ENCODE peak calls at places on chromosomes 3 and 15, in seven cellular contexts. C is ELR; D is HTR-8/SVneo; G is AG04450; E is effector memory CD8-positive, alpha-beta T cell; U is pancreas; A is right atrium auricular region. M is an unnamed sample.

GRCh38 chr3:157443873-157444770 is 7.5 kb downstream of the PTX3 start:
- DNase-seq in G (no peak), D (no peak), U (no peak), E (no peak), A (no peak), C (no peak), M (no peak)

GRCh38 chr3:9897408-9898372 is 5.0 kb upstream of the IL17RE start:
- DNase-seq in E (no peak), U (peak), A (no peak), C (peak), G (no peak), D (no peak), M (no peak)

GRCh38 chr3:122893282-122893681 is 98.4 kb downstream of the SLC49A4 start:
- DNase-seq in D (no peak), C (peak), E (no peak), A (no peak), G (no peak), U (no peak), M (no peak)

GRCh38 chr3:53156368-53156834 is 4.6 kb upstream of the PRKCD start:
- DNase-seq in D (no peak), C (no peak), U (peak), A (no peak), E (no peak), G (no peak), M (no peak)

GRCh38 chr15:63783441-63783840 is 50.3 kb downstream of the HERC1 start:
- DNase-seq in C (no peak), U (no peak), D (no peak), A (no peak), E (no peak), G (no peak), M (no peak)

GRCh38 chr3:152969557-152970300 is 134.8 kb downstream of the P2RY1 start:
- DNase-seq in D (no peak), A (no peak), C (peak), E (no peak), G (no peak), U (no peak), M (no peak)

GRCh38 chr15:62999923-63000484 is 42.5 kb upstream of the TPM1 start:
- DNase-seq in G (no peak), C (no peak), U (no peak), D (no peak), A (no peak), E (no peak), M (no peak)

GRCh38 chr3:193261970-193262369 is 20.9 kb downstream of the PLAAT1 start:
- DNase-seq in E (no peak), A (no peak), D (no peak), G (no peak), U (no peak), C (no peak), M (no peak)

GRCh38 chr3:98259707-98260106 is 4.3 kb upstream of the OR5H6 start:
- DNase-seq in G (no peak), E (no peak), D (no peak), C (peak), A (no peak), U (no peak), M (no peak)

GRCh38 chr3:87145553-87145952 is 81.6 kb upstream of the CHMP2B start:
- DNase-seq in C (peak), G (no peak), A (no peak), D (no peak), U (no peak), E (no peak), M (no peak)

GRCh38 chr15:80072285-80072684 is 12.8 kb downstream of the ZFAND6 start:
- DNase-seq in C (peak), U (no peak), G (peak), A (no peak), E (no peak), D (peak), M (no peak)

GRCh38 chr3:56801151-56801596 is 575 bp downstream of the ARHGEF3 start:
- DNase-seq in E (no peak), A (no peak), U (peak), G (no peak), D (no peak), C (no peak), M (no peak)

GRCh38 chr3:9398715-9399708 is 1.6 kb downstream of the SETD5 start:
- DNase-seq in U (no peak), D (peak), A (no peak), C (peak), E (peak), G (no peak), M (no peak)

GRCh38 chr3:82311901-82312300 is 550.5 kb upstream of the GBE1 start:
- DNase-seq in C (peak), A (no peak), G (no peak), U (no peak), E (no peak), D (no peak), M (no peak)

GRCh38 chr3:188950832-188951489 is 220.8 kb upstream of the TPRG1 start:
- DNase-seq in E (no peak), G (peak), A (peak), C (peak), U (peak), D (peak), M (peak)

GRCh38 chr15:75809986-75810750 is 33.1 kb upstream of the UBE2Q2 start:
- DNase-seq in U (no peak), G (no peak), C (peak), A (no peak), D (peak), E (no peak), M (no peak)

GRCh38 chr15:83320831-83321230 is 36.4 kb upstream of the BNC1 start:
- DNase-seq in C (peak), G (no peak), D (no peak), U (no peak), A (no peak), E (no peak), M (no peak)

GRCh38 chr3:184710870-184711365 is 946 bp downstream of the MAGEF1 start:
- DNase-seq in G (no peak), C (peak), D (no peak), U (no peak), A (peak), E (no peak), M (no peak)

GRCh38 chr3:106018929-106019328 is 150.1 kb upstream of the CBLB start:
- DNase-seq in D (no peak), E (no peak), G (no peak), C (no peak), A (no peak), U (no peak), M (no peak)

GRCh38 chr3:36542186-36542585 is 161.9 kb downstream of the STAC start:
- DNase-seq in G (no peak), E (no peak), D (no peak), A (no peak), U (no peak), C (no peak), M (no peak)

GRCh38 chr3:70615286-70615685 is 302.8 kb upstream of the MDFIC2 start:
- DNase-seq in A (no peak), D (no peak), C (no peak), G (no peak), E (no peak), U (no peak), M (no peak)

GRCh38 chr3:14222900-14223594 is 44.4 kb downstream of the LSM3 start:
- DNase-seq in A (no peak), U (no peak), C (no peak), G (no peak), E (no peak), D (no peak), M (peak)

GRCh38 chr3:149646181-149646766 is 11.6 kb downstream of the WWTR1 start:
- DNase-seq in E (no peak), U (no peak), A (no peak), G (no peak), C (peak), D (no peak), M (no peak)

GRCh38 chr3:143502101-143502500 is 346.2 kb downstream of the SLC9A9 start:
- DNase-seq in U (no peak), A (no peak), G (no peak), D (no peak), E (no peak), C (no peak), M (no peak)

GRCh38 chr15:55282284-55282833 is 7.3 kb downstream of the RAB27A start:
- DNase-seq in E (no peak), U (no peak), D (no peak), A (no peak), C (peak), G (no peak), M (no peak)

GRCh38 chr15:85380860-85381535 is 595 bp downstream of the AKAP13 start:
- DNase-seq in C (peak), A (no peak), U (peak), G (no peak), D (peak), E (peak), M (no peak)

GRCh38 chr15:47846911-47847310 is 129.6 kb downstream of the SEMA6D start:
- DNase-seq in D (no peak), G (no peak), E (no peak), C (no peak), A (no peak), U (no peak), M (no peak)

GRCh38 chr15:53976844-53977392 is 1.3 kb upstream of the UNC13C start:
- DNase-seq in D (no peak), C (no peak), U (no peak), E (no peak), A (no peak), G (no peak), M (no peak)

GRCh38 chr3:31833391-31834165 is 147.5 kb downstream of the OSBPL10 start:
- DNase-seq in C (no peak), G (no peak), E (no peak), A (no peak), D (no peak), U (no peak), M (no peak)

GRCh38 chr3:142150271-142150670 is 927 bp upstream of the TFDP2 start:
- DNase-seq in G (no peak), U (no peak), C (no peak), A (no peak), D (no peak), E (no peak), M (no peak)

M was measured in T1000.